ENCODE peak calls at places on chromosomes 12 and 14, in eight cellular contexts. Y, C, T, B, Q, S, F and G are unnamed samples.

GRCh38 chr14:63203618-63204406 is 431 bp upstream of the RHOJ start:
- DNase-seq in S (peak; percentile 97), T (peak; percentile 82), C (peak; percentile 44), Y (peak; percentile 97), Q (peak; percentile 98), F (peak; percentile 60), B (peak; percentile 96), G (peak; percentile 98)

GRCh38 chr12:67320614-67321305 is 51.6 kb downstream of the CAND1 start:
- DNase-seq in C (no peak), Y (no peak), S (no peak), T (no peak), F (no peak), B (no peak), Q (no peak), G (peak; percentile 19)

GRCh38 chr12:93624595-93625294 is 52.3 kb downstream of the SOCS2 start:
- DNase-seq in B (peak; percentile 84), T (no peak), F (no peak), Q (peak; percentile 92), Y (peak; percentile 86), S (peak; percentile 89), C (peak; percentile 84), G (peak; percentile 95)

GRCh38 chr14:22646570-22647254 is 2.6 kb upstream of the OR6J1 start:
- DNase-seq in Q (peak; percentile 92), Y (no peak), B (peak; percentile 45), T (no peak), C (peak; percentile 64), F (no peak), S (no peak), G (peak; percentile 84)

GRCh38 chr14:101116486-101117130 is 213.1 kb upstream of the RTL1 start:
- DNase-seq in F (no peak), C (no peak), Q (no peak), S (no peak), Y (no peak), B (no peak), T (no peak), G (no peak)

GRCh38 chr12:46777587-46777986 is 48.2 kb downstream of the SLC38A4 start:
- DNase-seq in S (no peak), F (no peak), T (no peak), C (no peak), Q (no peak), B (no peak), Y (no peak), G (no peak)

GRCh38 chr14:69664865-69665526 is 53.6 kb downstream of the SUSD6 start:
- DNase-seq in T (no peak), Y (no peak), B (no peak), S (no peak), Q (peak; percentile 42), C (no peak), F (no peak), G (no peak)

GRCh38 chr14:74083161-74083560 is 1.1 kb downstream of the ALDH6A1 start:
- DNase-seq in F (no peak), T (no peak), B (no peak), S (no peak), Y (no peak), C (no peak), Q (no peak), G (no peak)